ENCODE peak calls at places on chromosome 9, in seven cellular contexts. W is stomach, D is transverse colon, A is ovary, V is suprapubic skin, B is K562, G is GM12878. X is an unnamed sample.

GRCh38 chr9:115422932-115423440 is 305.0 kb upstream of the TNC start:
- DNase-seq in W (no peak), D (no peak), A (no peak), V (no peak), B (no peak), G (no peak), X (no peak)

GRCh38 chr9:88980732-88981336 is 10.4 kb upstream of the S1PR3 start:
- DNase-seq in W (no peak), D (no peak), A (no peak), V (no peak), B (no peak), G (no peak), X (no peak)

GRCh38 chr9:104987743-104988142 is 59.8 kb upstream of the ABCA1 start:
- DNase-seq in W (no peak), D (no peak), A (no peak), V (no peak), B (no peak), G (no peak), X (no peak)

GRCh38 chr9:130266236-130267098 is 907 bp downstream of the HMCN2 start:
- DNase-seq in W (no peak), D (no peak), A (no peak), V (peak), B (no peak), G (no peak), X (no peak)

GRCh38 chr9:133557581-133557980 is 23.1 kb downstream of the ADAMTSL2 start:
- DNase-seq in W (no peak), D (no peak), A (no peak), V (no peak), B (no peak), G (no peak), X (no peak)

GRCh38 chr9:115615821-115616665 is 498.1 kb upstream of the TNC start:
- DNase-seq in W (no peak), D (no peak), A (no peak), V (no peak), B (no peak), G (no peak), X (no peak)

GRCh38 chr9:124695280-124695890 is 75.7 kb downstream of the NR6A1 start:
- DNase-seq in W (no peak), D (no peak), A (no peak), V (no peak), B (no peak), G (no peak), X (no peak)

GRCh38 chr9:119801311-119801710 is 432.1 kb upstream of the BRINP1 start:
- DNase-seq in W (no peak), D (no peak), A (no peak), V (no peak), B (no peak), G (no peak), X (peak)

GRCh38 chr9:17082343-17082742 is 52.5 kb upstream of the CNTLN start:
- DNase-seq in W (no peak), D (no peak), A (peak), V (no peak), B (no peak), G (no peak), X (no peak)

GRCh38 chr9:107805198-107805597 is 315.6 kb upstream of the KLF4 start:
- DNase-seq in W (no peak), D (no peak), A (no peak), V (no peak), B (no peak), G (no peak), X (no peak)

GRCh38 chr9:86676426-86676825 is 270.9 kb downstream of the GAS1 start:
- DNase-seq in W (no peak), D (no peak), A (no peak), V (no peak), B (no peak), G (no peak), X (no peak)

GRCh38 chr9:1759901-1760300 is 255.2 kb upstream of the SMARCA2 start:
- DNase-seq in W (no peak), D (no peak), A (no peak), V (no peak), B (no peak), G (no peak), X (no peak)
- TF ChIP-seq POLR2A in W (no peak), D (no peak), A (no peak), V (no peak), B (no peak), G (no peak), X (no peak)

GRCh38 chr9:35520404-35520790 is 30.5 kb downstream of the RUSC2 start:
- DNase-seq in W (no peak), D (no peak), A (no peak), V (no peak), B (no peak), G (no peak), X (no peak)
- H3K4me3 ChIP-seq in W (no peak), D (no peak), A (no peak), V (no peak), B (no peak), G (no peak), X (no peak)

GRCh38 chr9:134663084-134663483 is 21.5 kb downstream of the COL5A1 start:
- DNase-seq in W (no peak), D (no peak), A (peak), V (no peak), B (no peak), G (no peak), X (no peak)

GRCh38 chr9:134661791-134662142 is 20.2 kb downstream of the COL5A1 start:
- DNase-seq in W (no peak), D (peak), A (peak), V (peak), B (no peak), G (no peak), X (no peak)

GRCh38 chr9:134661299-134661698 is 19.7 kb downstream of the COL5A1 start:
- DNase-seq in W (no peak), D (no peak), A (peak), V (peak), B (no peak), G (no peak), X (no peak)

GRCh38 chr9:134663753-134664415 is 22.3 kb downstream of the COL5A1 start:
- DNase-seq in W (no peak), D (no peak), A (peak), V (no peak), B (no peak), G (no peak), X (no peak)

DNA sequence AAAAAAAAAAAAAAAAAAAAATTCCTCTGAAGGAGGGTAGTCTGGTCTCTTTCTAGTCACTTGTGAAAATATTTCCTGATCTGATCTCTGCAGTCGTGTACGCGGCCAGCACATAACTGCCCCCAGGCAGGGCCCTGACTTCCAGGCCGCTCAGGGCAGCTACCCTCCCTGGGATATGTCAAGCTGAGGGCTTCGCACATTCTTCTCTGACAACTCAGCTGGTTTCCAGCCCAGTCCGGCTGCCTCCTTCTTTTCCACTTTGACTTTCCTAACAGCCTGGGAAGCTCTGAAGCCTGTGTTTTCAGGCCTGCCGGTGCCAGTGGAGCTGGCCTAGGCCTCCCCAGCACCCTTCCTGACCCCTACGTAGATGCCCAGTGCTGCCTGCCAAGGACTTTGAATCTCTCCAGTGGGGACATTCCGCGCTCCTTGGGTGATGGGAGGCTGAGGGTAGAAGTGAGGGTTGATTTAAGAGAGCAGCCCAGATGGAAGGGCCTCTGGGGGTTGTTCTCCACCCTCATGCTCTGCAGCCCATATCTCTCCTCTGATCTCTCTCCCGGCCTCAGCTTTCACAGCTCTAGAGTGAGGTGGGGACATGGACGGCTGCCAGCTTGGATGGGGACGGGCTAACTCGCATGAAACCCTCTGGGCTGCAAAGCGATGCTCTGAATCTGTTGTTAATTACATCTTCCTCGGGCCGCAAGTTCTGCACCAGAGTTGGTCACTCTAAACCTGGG is 20.7 kb downstream of the COL5A1 start:
- DNase-seq in W (no peak), D (peak), A (peak), V (peak), B (no peak), G (no peak), X (no peak)
- TF ChIP-seq EP300 in W (no peak), D (peak), A (no peak), V (no peak), B (no peak), G (no peak), X (no peak)

DNA sequence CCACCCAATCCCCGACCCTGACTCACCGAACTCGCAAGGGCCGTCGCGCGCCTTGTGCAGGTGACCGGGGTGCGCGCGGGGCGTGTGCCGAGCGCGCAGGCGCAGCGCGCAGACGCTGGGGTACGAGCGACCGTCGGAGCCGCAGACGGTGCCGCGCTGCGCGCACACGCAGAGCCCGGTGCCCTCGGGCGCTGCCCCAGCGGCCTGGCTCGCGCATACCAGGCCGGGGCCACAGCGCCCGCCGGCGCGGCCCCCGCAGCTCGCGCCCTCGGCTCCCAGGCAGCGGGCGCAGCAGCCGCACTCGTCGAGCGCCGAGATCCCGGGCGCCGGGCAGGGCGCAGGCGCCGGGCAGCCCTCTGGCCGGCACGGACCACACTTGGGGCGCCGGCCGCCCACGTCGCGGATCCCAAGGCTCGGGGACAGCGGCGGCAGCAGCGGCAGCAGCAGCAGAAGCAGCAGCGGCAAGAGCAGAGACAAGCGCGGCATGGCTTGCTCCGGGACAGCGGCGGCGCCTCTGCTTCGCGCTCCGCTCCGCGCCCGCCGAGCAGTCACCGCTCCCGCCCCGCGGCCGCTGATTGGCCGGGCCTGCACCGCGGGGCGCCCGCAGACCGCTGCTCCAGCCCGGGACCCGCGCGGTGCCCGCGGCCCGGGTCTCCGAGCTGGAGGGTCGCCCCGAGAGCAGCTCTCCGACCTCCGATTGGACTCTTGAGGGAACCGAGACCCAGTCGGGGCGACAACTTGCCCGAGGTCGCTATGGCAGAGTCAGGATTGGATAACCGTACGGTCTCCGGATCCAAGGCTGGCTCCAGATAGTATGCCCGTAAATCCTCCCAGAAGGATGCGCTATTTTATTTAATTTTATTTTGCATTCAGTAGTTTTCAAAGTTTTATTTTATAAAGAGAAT is at the start of gene IGFBPL1:
- DNase-seq in W (no peak), D (no peak), A (no peak), V (peak), B (no peak), G (no peak), X (no peak)
- TF ChIP-seq POLR2A in W (no peak), D (no peak), A (no peak), V (no peak), B (no peak), G (no peak), X (no peak)

DNA sequence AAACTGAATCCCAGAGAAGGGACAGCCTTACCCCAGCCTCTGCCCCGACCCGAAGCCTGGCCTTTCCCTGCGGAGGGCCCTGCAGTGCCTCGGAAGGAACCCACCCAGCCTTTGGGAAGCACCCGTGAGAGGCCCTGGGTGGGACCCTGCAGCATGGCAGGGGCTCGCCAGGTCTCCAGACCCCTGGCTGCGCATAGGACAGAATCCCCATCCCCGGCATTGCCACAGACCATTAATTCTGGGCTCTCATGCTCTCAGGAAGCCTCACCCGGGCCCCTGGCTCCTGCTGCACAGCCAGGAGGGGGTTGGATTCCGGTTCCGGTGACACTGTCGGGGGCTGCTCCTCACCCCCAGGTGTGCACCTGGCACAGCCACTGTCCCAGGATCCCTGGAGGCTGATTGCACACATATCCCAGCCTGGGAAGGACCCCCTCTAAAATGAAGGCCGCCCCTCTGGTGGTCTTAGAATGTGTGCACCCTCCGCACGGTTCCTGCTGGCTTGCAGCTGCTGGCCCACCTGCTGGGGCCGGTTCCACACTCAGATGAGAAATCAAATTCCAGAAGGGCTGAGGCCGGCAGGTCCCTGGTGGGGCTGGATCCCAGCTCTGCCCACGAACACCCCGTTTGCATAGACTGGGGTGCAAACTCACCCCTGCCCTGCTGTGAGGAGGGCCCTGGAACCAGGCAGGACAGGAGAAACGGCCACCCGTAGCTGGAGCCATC is 4.7 kb downstream of the EGFL7 start:
- DNase-seq in W (no peak), D (no peak), A (no peak), V (no peak), B (no peak), G (no peak), X (no peak)
- H3K4me3 ChIP-seq in W (peak), D (peak), A (no peak), V (peak), B (peak), G (no peak), X (peak)

DNA sequence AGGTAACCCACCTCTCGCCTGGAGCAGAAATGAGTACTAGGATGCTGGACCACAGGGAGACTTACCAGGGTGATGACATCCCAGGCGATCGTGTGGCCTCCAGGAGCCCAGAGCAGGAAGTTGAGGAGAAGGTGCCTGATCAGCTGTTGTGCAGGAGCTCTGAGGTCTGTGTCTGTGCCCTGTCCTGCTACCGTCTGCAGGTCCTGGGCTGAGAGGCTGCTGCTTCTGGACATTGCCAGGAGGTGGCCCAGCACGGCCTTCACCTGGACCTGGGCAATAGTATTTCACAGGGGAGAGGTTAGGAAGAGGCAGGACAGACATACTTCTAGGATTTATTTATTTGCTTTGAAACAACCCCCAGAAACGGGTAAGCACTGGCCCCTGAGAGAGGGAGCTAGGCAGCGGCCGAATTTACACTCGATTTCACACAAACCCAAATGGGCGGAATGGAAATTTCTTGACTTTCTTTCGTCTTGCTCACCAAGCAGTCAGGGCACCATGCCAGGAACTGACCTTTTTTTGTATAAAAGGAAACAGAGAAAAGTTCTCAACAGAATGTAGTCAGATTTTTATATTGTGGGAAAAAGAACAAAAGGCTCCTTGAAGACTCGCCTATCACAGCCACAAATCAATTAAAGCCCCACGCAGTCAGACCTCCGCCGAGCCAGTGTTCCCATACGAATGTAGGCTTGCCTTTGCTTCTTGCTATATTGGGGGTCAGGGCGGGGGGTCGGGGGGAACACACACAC is 210.3 kb downstream of the FANCC start:
- DNase-seq in W (no peak), D (no peak), A (peak), V (peak), B (no peak), G (no peak), X (no peak)
- TF ChIP-seq EP300 in W (no peak), D (no peak), A (no peak), V (no peak), B (no peak), G (no peak), X (no peak)

GRCh38 chr9:684055-684949 is 157.2 kb upstream of the DMRT1 start:
- DNase-seq in W (no peak), D (no peak), A (no peak), V (no peak), B (no peak), G (no peak), X (peak)
- TF ChIP-seq POLR2A in W (no peak), D (no peak), A (no peak), V (no peak), B (no peak), G (no peak), X (no peak)

X was measured in esophagus muscularis mucosa.